ENCODE peak calls at places on chromosomes 4 and X, in six cellular contexts. One of them, this sample, is unnamed.

GRCh38 chr4:107843394-107843793 is 18.7 kb downstream of the SGMS2 start:
- DNase-seq in WERI-Rb-1: no peak
- DNase-seq in heart left ventricle: peak; percentile 18
- DNase-seq in MM.1S: no peak
- DNase-seq in mesothelial cell of epicardium: no peak
- DNase-seq in GM12864: no peak
- DNase-seq in this sample: no peak

GRCh38 chrX:19670321-19670750 is 155.0 kb upstream of the MAP3K15 start:
- DNase-seq in WERI-Rb-1: no peak
- DNase-seq in mesothelial cell of epicardium: no peak
- DNase-seq in heart left ventricle: no peak
- DNase-seq in GM12864: no peak
- DNase-seq in MM.1S: no peak
- DNase-seq in this sample: no peak

GRCh38 chr4:183797041-183797444 is 108.1 kb upstream of the STOX2 start:
- DNase-seq in WERI-Rb-1: peak; percentile 71
- DNase-seq in MM.1S: no peak
- DNase-seq in GM12864: no peak
- DNase-seq in mesothelial cell of epicardium: no peak
- DNase-seq in heart left ventricle: peak; percentile 49
- DNase-seq in this sample: peak; percentile 25

GRCh38 chr4:53895137-53895536 is 169.3 kb downstream of the CHIC2 start:
- DNase-seq in heart left ventricle: no peak
- DNase-seq in WERI-Rb-1: no peak
- DNase-seq in GM12864: no peak
- DNase-seq in MM.1S: no peak
- DNase-seq in mesothelial cell of epicardium: no peak
- DNase-seq in this sample: no peak

GRCh38 chr4:113952452-113953029 is 26.9 kb downstream of the ARSJ start:
- DNase-seq in heart left ventricle: no peak
- DNase-seq in MM.1S: peak; percentile 28
- DNase-seq in mesothelial cell of epicardium: no peak
- DNase-seq in WERI-Rb-1: peak; percentile 61
- DNase-seq in GM12864: peak; percentile 13
- DNase-seq in this sample: peak; percentile 35

GRCh38 chrX:122363112-122363511 is 821.0 kb upstream of the GRIA3 start:
- DNase-seq in mesothelial cell of epicardium: no peak
- DNase-seq in WERI-Rb-1: no peak
- DNase-seq in heart left ventricle: no peak
- DNase-seq in MM.1S: no peak
- DNase-seq in GM12864: no peak
- DNase-seq in this sample: no peak

GRCh38 chr4:2468464-2469191 is at the start of gene RNF4:
- DNase-seq in mesothelial cell of epicardium: peak; percentile 87
- DNase-seq in WERI-Rb-1: peak; percentile 97
- DNase-seq in MM.1S: peak; percentile 98
- DNase-seq in heart left ventricle: peak; percentile 97
- DNase-seq in GM12864: peak; percentile 93
- DNase-seq in this sample: peak; percentile 95

GRCh38 chrX:17597836-17598434 is 139.4 kb upstream of the SCML1 start:
- DNase-seq in GM12864: no peak
- DNase-seq in mesothelial cell of epicardium: peak; percentile 51
- DNase-seq in MM.1S: no peak
- DNase-seq in WERI-Rb-1: no peak
- DNase-seq in heart left ventricle: peak; percentile 83
- DNase-seq in this sample: no peak

GRCh38 chr4:184097815-184098214 is 119.9 kb downstream of the ENPP6 start:
- DNase-seq in heart left ventricle: no peak
- DNase-seq in GM12864: no peak
- DNase-seq in MM.1S: no peak
- DNase-seq in WERI-Rb-1: no peak
- DNase-seq in mesothelial cell of epicardium: no peak
- DNase-seq in this sample: no peak

GRCh38 chr4:187227907-187228699 is 504.4 kb upstream of the FAT1 start:
- DNase-seq in GM12864: no peak
- DNase-seq in MM.1S: no peak
- DNase-seq in WERI-Rb-1: no peak
- DNase-seq in heart left ventricle: no peak
- DNase-seq in mesothelial cell of epicardium: no peak
- DNase-seq in this sample: peak; percentile 28

GRCh38 chr4:184937030-184937710 is 81.1 kb upstream of the HELT start:
- DNase-seq in heart left ventricle: no peak
- DNase-seq in MM.1S: no peak
- DNase-seq in WERI-Rb-1: no peak
- DNase-seq in GM12864: no peak
- DNase-seq in mesothelial cell of epicardium: no peak
- DNase-seq in this sample: no peak

GRCh38 chrX:114472788-114473187 is 111.1 kb upstream of the HTR2C start:
- DNase-seq in heart left ventricle: no peak
- DNase-seq in WERI-Rb-1: no peak
- DNase-seq in GM12864: no peak
- DNase-seq in mesothelial cell of epicardium: no peak
- DNase-seq in MM.1S: no peak
- DNase-seq in this sample: no peak

GRCh38 chr4:40749717-40750460 is at the start of gene NSUN7:
- DNase-seq in MM.1S: no peak
- DNase-seq in WERI-Rb-1: peak; percentile 89
- DNase-seq in heart left ventricle: peak; percentile 37
- DNase-seq in GM12864: no peak
- DNase-seq in mesothelial cell of epicardium: peak; percentile 67
- DNase-seq in this sample: peak; percentile 34

GRCh38 chr4:1354136-1354982 is 7.4 kb downstream of the UVSSA start:
- DNase-seq in GM12864: no peak
- DNase-seq in WERI-Rb-1: no peak
- DNase-seq in MM.1S: no peak
- DNase-seq in heart left ventricle: no peak
- DNase-seq in mesothelial cell of epicardium: no peak
- DNase-seq in this sample: no peak

GRCh38 chr4:76212301-76212700 is 1.3 kb downstream of the SCARB2 start:
- DNase-seq in mesothelial cell of epicardium: no peak
- DNase-seq in WERI-Rb-1: no peak
- DNase-seq in heart left ventricle: no peak
- DNase-seq in MM.1S: no peak
- DNase-seq in GM12864: no peak
- DNase-seq in this sample: no peak

GRCh38 chr4:98970386-98970785 is 25.1 kb upstream of the METAP1 start:
- DNase-seq in heart left ventricle: no peak
- DNase-seq in MM.1S: no peak
- DNase-seq in WERI-Rb-1: no peak
- DNase-seq in GM12864: no peak
- DNase-seq in mesothelial cell of epicardium: no peak
- DNase-seq in this sample: no peak

GRCh38 chrX:130828641-130829040 is 74.4 kb downstream of the ENOX2 start:
- DNase-seq in GM12864: no peak
- DNase-seq in mesothelial cell of epicardium: no peak
- DNase-seq in WERI-Rb-1: no peak
- DNase-seq in MM.1S: no peak
- DNase-seq in heart left ventricle: no peak
- DNase-seq in this sample: no peak

GRCh38 chr4:80413096-80413495 is 77.6 kb downstream of the CFAP299 start:
- DNase-seq in heart left ventricle: no peak
- DNase-seq in WERI-Rb-1: no peak
- DNase-seq in mesothelial cell of epicardium: no peak
- DNase-seq in GM12864: no peak
- DNase-seq in MM.1S: no peak
- DNase-seq in this sample: no peak

GRCh38 chr4:149716728-149717127 is 98.9 kb downstream of the IQCM start:
- DNase-seq in GM12864: no peak
- DNase-seq in MM.1S: no peak
- DNase-seq in heart left ventricle: no peak
- DNase-seq in mesothelial cell of epicardium: no peak
- DNase-seq in WERI-Rb-1: no peak
- DNase-seq in this sample: no peak

GRCh38 chr4:15381806-15382338 is 46.0 kb upstream of the C1QTNF7 start:
- DNase-seq in heart left ventricle: no peak
- DNase-seq in mesothelial cell of epicardium: no peak
- DNase-seq in WERI-Rb-1: no peak
- DNase-seq in MM.1S: no peak
- DNase-seq in GM12864: no peak
- DNase-seq in this sample: no peak

GRCh38 chr4:71392109-71392508 is 53.3 kb downstream of the SLC4A4 start:
- DNase-seq in mesothelial cell of epicardium: no peak
- DNase-seq in GM12864: no peak
- DNase-seq in heart left ventricle: no peak
- DNase-seq in WERI-Rb-1: no peak
- DNase-seq in MM.1S: no peak
- DNase-seq in this sample: no peak

GRCh38 chr4:112253382-112254000 is 21.9 kb downstream of the AP1AR start:
- DNase-seq in mesothelial cell of epicardium: no peak
- DNase-seq in heart left ventricle: no peak
- DNase-seq in MM.1S: no peak
- DNase-seq in GM12864: no peak
- DNase-seq in WERI-Rb-1: no peak
- DNase-seq in this sample: no peak

GRCh38 chr4:14856076-14856926 is 146.0 kb upstream of the CPEB2 start:
- DNase-seq in mesothelial cell of epicardium: no peak
- DNase-seq in MM.1S: no peak
- DNase-seq in heart left ventricle: no peak
- DNase-seq in GM12864: peak; percentile 81
- DNase-seq in WERI-Rb-1: no peak
- DNase-seq in this sample: peak; percentile 90

GRCh38 chr4:40662962-40663604 is 33.4 kb upstream of the RBM47 start:
- DNase-seq in WERI-Rb-1: no peak
- DNase-seq in GM12864: peak; percentile 72
- DNase-seq in mesothelial cell of epicardium: no peak
- DNase-seq in MM.1S: no peak
- DNase-seq in heart left ventricle: no peak
- DNase-seq in this sample: peak; percentile 59

GRCh38 chr4:121189811-121190210 is 25.7 kb upstream of the TNIP3 start:
- DNase-seq in heart left ventricle: no peak
- DNase-seq in GM12864: peak; percentile 37
- DNase-seq in WERI-Rb-1: no peak
- DNase-seq in MM.1S: peak; percentile 88
- DNase-seq in mesothelial cell of epicardium: no peak
- DNase-seq in this sample: no peak

GRCh38 chr4:48342559-48342878 is 1.2 kb downstream of the SLAIN2 start:
- DNase-seq in WERI-Rb-1: no peak
- DNase-seq in MM.1S: peak; percentile 22
- DNase-seq in mesothelial cell of epicardium: no peak
- DNase-seq in heart left ventricle: no peak
- DNase-seq in GM12864: no peak
- DNase-seq in this sample: no peak

GRCh38 chr4:188178276-188178675 is 39.0 kb downstream of the TRIML1 start:
- DNase-seq in mesothelial cell of epicardium: no peak
- DNase-seq in MM.1S: no peak
- DNase-seq in heart left ventricle: no peak
- DNase-seq in GM12864: no peak
- DNase-seq in WERI-Rb-1: no peak
- DNase-seq in this sample: peak; percentile 78

GRCh38 chrX:54044126-54044876 is at the start of gene PHF8:
- DNase-seq in MM.1S: peak; percentile 93
- DNase-seq in WERI-Rb-1: peak; percentile 92
- DNase-seq in GM12864: peak; percentile 85
- DNase-seq in heart left ventricle: peak; percentile 96
- DNase-seq in mesothelial cell of epicardium: peak; percentile 87
- DNase-seq in this sample: peak; percentile 78
- TF ChIP-seq CTCF in MM.1S: no peak
- TF ChIP-seq CTCF in WERI-Rb-1: no peak
- TF ChIP-seq CTCF in GM12864: no peak
- TF ChIP-seq CTCF in heart left ventricle: no peak
- TF ChIP-seq CTCF in mesothelial cell of epicardium: no peak
- TF ChIP-seq CTCF in this sample: no peak

GRCh38 chrX:24520472-24520871 is 55.4 kb downstream of the PDK3 start:
- DNase-seq in MM.1S: no peak
- DNase-seq in WERI-Rb-1: no peak
- DNase-seq in mesothelial cell of epicardium: no peak
- DNase-seq in heart left ventricle: no peak
- DNase-seq in GM12864: no peak
- DNase-seq in this sample: no peak

GRCh38 chrX:24513416-24513815 is 48.3 kb downstream of the PDK3 start:
- DNase-seq in GM12864: peak; percentile 35
- DNase-seq in MM.1S: no peak
- DNase-seq in mesothelial cell of epicardium: no peak
- DNase-seq in heart left ventricle: no peak
- DNase-seq in WERI-Rb-1: no peak
- DNase-seq in this sample: no peak

GRCh38 chrX:24515447-24515846 is 50.4 kb downstream of the PDK3 start:
- DNase-seq in heart left ventricle: no peak
- DNase-seq in MM.1S: no peak
- DNase-seq in GM12864: no peak
- DNase-seq in mesothelial cell of epicardium: no peak
- DNase-seq in WERI-Rb-1: no peak
- DNase-seq in this sample: no peak
- TF ChIP-seq CTCF in heart left ventricle: no peak
- TF ChIP-seq CTCF in MM.1S: no peak
- TF ChIP-seq CTCF in GM12864: no peak
- TF ChIP-seq CTCF in mesothelial cell of epicardium: no peak
- TF ChIP-seq CTCF in WERI-Rb-1: peak; percentile 32
- TF ChIP-seq CTCF in this sample: no peak

GRCh38 chrX:139429913-139430312 is 100.6 kb upstream of the F9 start:
- DNase-seq in heart left ventricle: no peak
- DNase-seq in GM12864: no peak
- DNase-seq in WERI-Rb-1: no peak
- DNase-seq in mesothelial cell of epicardium: no peak
- DNase-seq in MM.1S: no peak
- DNase-seq in this sample: no peak
- TF ChIP-seq CTCF in heart left ventricle: no peak
- TF ChIP-seq CTCF in GM12864: no peak
- TF ChIP-seq CTCF in WERI-Rb-1: no peak
- TF ChIP-seq CTCF in mesothelial cell of epicardium: no peak
- TF ChIP-seq CTCF in MM.1S: no peak
- TF ChIP-seq CTCF in this sample: no peak

GRCh38 chr4:186151499-186151898 is 39.9 kb upstream of the CYP4V2 start:
- DNase-seq in MM.1S: peak; percentile 44
- DNase-seq in heart left ventricle: no peak
- DNase-seq in GM12864: no peak
- DNase-seq in mesothelial cell of epicardium: no peak
- DNase-seq in WERI-Rb-1: no peak
- DNase-seq in this sample: no peak

GRCh38 chr4:186148335-186148975 is 42.9 kb upstream of the CYP4V2 start:
- DNase-seq in heart left ventricle: no peak
- DNase-seq in MM.1S: no peak
- DNase-seq in WERI-Rb-1: no peak
- DNase-seq in GM12864: no peak
- DNase-seq in mesothelial cell of epicardium: no peak
- DNase-seq in this sample: no peak

GRCh38 chr4:186146443-186146842 is 41.9 kb downstream of the FAM149A start:
- DNase-seq in mesothelial cell of epicardium: no peak
- DNase-seq in MM.1S: no peak
- DNase-seq in heart left ventricle: no peak
- DNase-seq in WERI-Rb-1: no peak
- DNase-seq in GM12864: no peak
- DNase-seq in this sample: no peak

GRCh38 chr4:186150926-186151325 is 40.4 kb upstream of the CYP4V2 start:
- DNase-seq in MM.1S: peak; percentile 33
- DNase-seq in GM12864: no peak
- DNase-seq in heart left ventricle: no peak
- DNase-seq in WERI-Rb-1: no peak
- DNase-seq in mesothelial cell of epicardium: no peak
- DNase-seq in this sample: no peak

GRCh38 chr4:186149872-186150271 is 41.5 kb upstream of the CYP4V2 start:
- DNase-seq in mesothelial cell of epicardium: no peak
- DNase-seq in GM12864: no peak
- DNase-seq in heart left ventricle: peak; percentile 81
- DNase-seq in WERI-Rb-1: peak; percentile 55
- DNase-seq in MM.1S: no peak
- DNase-seq in this sample: no peak
- TF ChIP-seq CTCF in mesothelial cell of epicardium: peak; percentile 88
- TF ChIP-seq CTCF in GM12864: peak; percentile 73
- TF ChIP-seq CTCF in heart left ventricle: peak; percentile 77
- TF ChIP-seq CTCF in WERI-Rb-1: peak; percentile 53
- TF ChIP-seq CTCF in MM.1S: no peak
- TF ChIP-seq CTCF in this sample: peak; percentile 50

GRCh38 chr4:154348657-154349056 is 142.9 kb downstream of the DCHS2 start:
- DNase-seq in WERI-Rb-1: no peak
- DNase-seq in heart left ventricle: no peak
- DNase-seq in MM.1S: no peak
- DNase-seq in GM12864: no peak
- DNase-seq in mesothelial cell of epicardium: no peak
- DNase-seq in this sample: no peak
- TF ChIP-seq CTCF in WERI-Rb-1: peak; percentile 21
- TF ChIP-seq CTCF in heart left ventricle: no peak
- TF ChIP-seq CTCF in MM.1S: no peak
- TF ChIP-seq CTCF in GM12864: peak; percentile 31
- TF ChIP-seq CTCF in mesothelial cell of epicardium: no peak
- TF ChIP-seq CTCF in this sample: no peak

This sample was measured in RWPE1.